ENCODE peak calls at places on chromosomes 11 and 22, in four cellular contexts. E is A549, G is GM12878, Q is HepG2. B is an unnamed sample.

GRCh38 chr11:73140213-73141030 is 1.7 kb downstream of the FCHSD2 start:
- DNase-seq in Q (no peak), G (no peak), E (peak), B (no peak)

GRCh38 chr11:19988598-19988997 is 171.7 kb downstream of the DBX1 start:
- DNase-seq in Q (no peak), G (no peak), E (no peak), B (no peak)

GRCh38 chr22:44901301-44901700 is 108.5 kb downstream of the PHF21B start:
- DNase-seq in G (no peak), E (no peak), Q (no peak), B (no peak)

GRCh38 chr11:129283141-129283540 is 91.0 kb upstream of the ARHGAP32 start:
- DNase-seq in E (no peak), Q (peak), G (no peak), B (no peak)

GRCh38 chr11:86574493-86575207 is 97.8 kb downstream of the ME3 start:
- DNase-seq in E (no peak), Q (no peak), G (no peak), B (no peak)

GRCh38 chr11:17563961-17564686 is 17.1 kb downstream of the OTOG start:
- DNase-seq in Q (no peak), G (no peak), E (no peak), B (no peak)

GRCh38 chr22:23122992-23123803 is 18.6 kb downstream of the RSPH14 start:
- DNase-seq in E (no peak), G (no peak), Q (no peak), B (peak)

GRCh38 chr22:23497016-23497885 is 82.8 kb downstream of the IGLL1 start:
- DNase-seq in G (no peak), Q (no peak), E (no peak), B (no peak)

GRCh38 chr11:73818838-73819237 is 31.2 kb downstream of the MRPL48 start:
- DNase-seq in G (no peak), E (no peak), Q (no peak), B (no peak)

GRCh38 chr11:3367221-3367620 is 11.7 kb downstream of the ZNF195 start:
- DNase-seq in Q (no peak), G (no peak), E (no peak), B (no peak)

GRCh38 chr11:119721129-119722120 is 7.6 kb downstream of the NECTIN1 start:
- DNase-seq in E (peak), Q (peak), G (no peak), B (peak)

GRCh38 chr22:42805998-42806481 is 51.0 kb downstream of the ARFGAP3 start:
- DNase-seq in E (no peak), Q (no peak), G (no peak), B (no peak)

GRCh38 chr11:86172894-86173293 is 71.7 kb upstream of the EED start:
- DNase-seq in E (no peak), Q (no peak), G (no peak), B (peak)

GRCh38 chr22:48781391-48781790 is 1046.3 kb downstream of the BRD1 start:
- DNase-seq in E (no peak), Q (no peak), G (no peak), B (no peak)

GRCh38 chr22:37179622-37180420 is 8.2 kb downstream of the C1QTNF6 start:
- DNase-seq in E (no peak), G (no peak), Q (no peak), B (no peak)
- TF ChIP-seq BHLHE40 in E (no peak), G (no peak), Q (no peak), B (no peak)

GRCh38 chr11:133302056-133302455 is 230.2 kb downstream of the OPCML start:
- DNase-seq in Q (no peak), E (no peak), G (no peak), B (no peak)

GRCh38 chr11:133303262-133303661 is 229.0 kb downstream of the OPCML start:
- DNase-seq in Q (no peak), E (no peak), G (no peak), B (no peak)

GRCh38 chr11:133306019-133306418 is 226.3 kb downstream of the OPCML start:
- DNase-seq in E (no peak), Q (no peak), G (no peak), B (no peak)

DNA sequence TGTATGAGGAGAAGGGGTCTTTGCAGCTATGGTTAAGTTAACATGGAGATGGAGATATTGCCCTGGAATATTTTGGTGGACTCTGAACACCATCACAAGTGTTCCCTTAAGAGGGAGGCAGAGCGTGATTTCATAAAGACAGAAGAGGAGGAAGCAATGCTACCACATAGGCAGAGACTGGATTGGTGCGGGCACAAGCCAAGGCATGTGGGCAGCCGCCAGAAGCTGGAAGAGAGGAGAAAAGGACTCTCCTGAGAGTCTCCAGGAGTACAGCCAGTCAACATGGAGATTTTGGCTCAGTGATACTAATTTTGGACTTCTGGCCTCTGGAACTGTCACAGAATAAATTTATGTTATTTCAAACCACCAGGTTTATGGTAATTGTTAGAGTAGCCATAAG is 231.6 kb downstream of the OPCML start:
- DNase-seq in G (no peak), E (no peak), Q (no peak), B (no peak)
- TF ChIP-seq MYC in G (no peak), E (no peak), Q (no peak), B (no peak)

DNA sequence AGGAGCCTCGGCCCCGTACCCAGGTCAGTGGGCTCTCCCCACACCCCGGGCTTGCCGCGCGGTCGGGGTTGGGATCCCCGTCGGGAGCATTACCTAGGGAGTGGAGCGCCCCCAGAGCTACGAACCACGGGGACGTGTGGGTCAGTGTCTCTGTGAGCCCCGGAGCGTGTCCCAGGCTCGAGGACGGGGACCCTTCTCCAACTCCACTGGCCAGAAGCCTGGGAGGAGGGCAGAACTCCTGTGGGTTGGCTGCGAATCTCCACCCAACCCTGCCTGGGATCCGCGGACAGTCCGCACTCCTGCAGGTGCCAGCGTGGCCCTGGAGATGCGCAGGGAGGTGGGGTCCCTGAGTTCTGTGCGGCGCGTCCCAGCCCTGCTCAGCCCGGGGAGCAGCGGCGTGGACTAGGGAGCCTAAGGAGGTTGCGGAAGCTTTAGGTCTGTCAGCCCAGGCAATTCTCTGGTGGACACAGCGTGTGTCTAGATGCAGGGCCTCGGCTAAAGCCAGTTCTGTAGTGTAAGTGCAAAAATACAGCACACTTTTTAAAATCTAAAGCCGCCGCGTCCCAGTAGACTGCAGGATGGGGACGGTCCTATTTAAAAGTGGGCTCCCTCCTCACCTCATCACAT is 413 bp downstream of the PPFIBP2 start:
- DNase-seq in Q (no peak), E (peak), G (no peak), B (no peak)
- TF ChIP-seq BHLHE40 in Q (no peak), E (no peak), G (no peak), B (no peak)

GRCh38 chr11:111575748-111576147 is 26.5 kb upstream of the SIK2 start:
- DNase-seq in G (no peak), E (no peak), Q (no peak), B (no peak)
- TF ChIP-seq MYC in G (no peak), E (no peak), Q (no peak), B (no peak)

GRCh38 chr22:30459206-30460052 is 12.4 kb downstream of the SEC14L3 start:
- DNase-seq in Q (peak), E (no peak), G (no peak), B (peak)
- TF ChIP-seq BHLHE40 in Q (no peak), E (no peak), G (no peak), B (no peak)

GRCh38 chr11:30015725-30016449 is 943 bp downstream of the KCNA4 start:
- DNase-seq in Q (no peak), G (no peak), E (no peak), B (no peak)
- TF ChIP-seq MYC in Q (no peak), G (no peak), E (no peak), B (no peak)

GRCh38 chr11:121670792-121671275 is 218.1 kb upstream of the SORL1-AS1 start:
- DNase-seq in G (no peak), Q (no peak), E (no peak), B (no peak)

GRCh38 chr11:121671276-121672168 is 218.8 kb upstream of the SORL1-AS1 start:
- DNase-seq in G (no peak), Q (no peak), E (no peak), B (no peak)

GRCh38 chr11:121669422-121669821 is 216.7 kb upstream of the SORL1-AS1 start:
- DNase-seq in E (no peak), Q (no peak), G (no peak), B (no peak)

DNA sequence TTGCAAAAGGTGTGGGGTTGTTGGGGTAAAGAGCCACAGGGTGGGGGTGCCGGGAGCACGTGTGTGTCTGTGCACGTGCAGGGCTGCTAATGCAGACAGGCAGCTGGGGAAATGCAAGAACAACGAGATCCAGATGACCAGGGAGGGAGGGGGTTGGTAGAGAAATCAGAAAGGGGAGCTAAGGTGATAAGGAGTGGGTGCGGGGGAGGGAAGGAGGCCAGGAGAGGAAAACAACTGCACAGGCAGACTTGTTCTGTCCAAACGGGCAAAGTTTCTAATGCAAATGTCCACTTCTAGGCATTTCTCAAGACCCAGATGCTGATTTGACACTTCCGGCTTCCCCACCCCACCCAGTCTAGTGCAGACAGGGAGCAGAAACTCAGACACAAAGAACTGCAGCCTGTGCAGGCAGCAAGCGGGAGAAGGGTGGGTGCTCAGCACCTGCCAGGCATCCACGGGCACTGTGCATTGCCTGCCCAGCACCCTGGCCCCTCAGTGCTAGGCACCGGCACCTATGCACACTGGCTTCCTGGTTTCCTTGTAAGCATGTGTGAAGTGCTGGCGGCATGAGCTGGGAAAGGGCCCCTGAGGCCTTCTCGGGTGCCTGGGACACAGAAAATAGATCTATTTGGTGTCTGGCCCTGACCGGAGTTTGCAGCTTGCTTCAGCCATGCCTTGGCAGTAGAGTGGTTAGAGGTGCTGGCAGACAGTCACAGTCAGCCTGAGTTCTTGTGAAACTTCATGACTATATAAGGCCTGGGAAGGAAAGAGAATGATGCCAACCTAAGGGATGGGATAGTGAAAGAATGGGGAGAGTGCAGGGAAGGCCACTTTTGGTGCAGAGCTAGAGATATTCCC is 220.1 kb upstream of the SORL1-AS1 start:
- DNase-seq in Q (no peak), G (no peak), E (no peak), B (no peak)
- TF ChIP-seq BHLHE40 in Q (no peak), G (peak), E (no peak), B (no peak)

GRCh38 chr22:47659467-47660302 is 897.2 kb downstream of the TBC1D22A start:
- DNase-seq in E (no peak), G (no peak), Q (no peak), B (no peak)

GRCh38 chr22:47663615-47664605 is 901.5 kb downstream of the TBC1D22A start:
- DNase-seq in G (no peak), Q (no peak), E (no peak), B (peak)

GRCh38 chr22:47665151-47665550 is 902.7 kb downstream of the TBC1D22A start:
- DNase-seq in E (no peak), G (no peak), Q (no peak), B (no peak)
- TF ChIP-seq MYC in E (no peak), G (no peak), Q (no peak), B (no peak)

GRCh38 chr11:68889948-68890446 is 13.6 kb downstream of the MRPL21 start:
- DNase-seq in G (no peak), E (peak), Q (no peak), B (peak)
- TF ChIP-seq BHLHE40 in G (no peak), E (no peak), Q (no peak), B (no peak)

GRCh38 chr11:124724854-124725718 is 14.7 kb upstream of the NRGN start:
- DNase-seq in E (no peak), Q (peak), G (peak), B (no peak)
- TF ChIP-seq MYC in E (no peak), Q (no peak), G (no peak), B (no peak)